ENCODE peak calls at places on chromosomes 6 and 20, in seven cellular contexts. C is H9, P is nephron progenitor cell, A is cardiac muscle cell, G is Peyer's patch, S is HFFc6, Y is PC-3. J is an unnamed sample.

GRCh38 chr6:56169366-56169765 is 78.0 kb downstream of the COL21A1 start:
- DNase-seq in C (no peak), P (no peak), A (no peak), G (no peak), S (no peak), Y (peak), J (no peak)

GRCh38 chr6:61887425-61887824 is 398.6 kb downstream of the KHDRBS2 start:
- DNase-seq in C (no peak), P (no peak), A (peak), G (no peak), S (no peak), Y (no peak), J (peak)

GRCh38 chr20:15992564-15992963 is 580.7 kb downstream of the KIF16B start:
- DNase-seq in C (no peak), P (no peak), A (no peak), G (no peak), S (no peak), Y (peak), J (peak)

GRCh38 chr20:61331542-61331941 is 79.5 kb downstream of the CDH4 start:
- DNase-seq in C (peak), P (no peak), A (no peak), G (no peak), S (no peak), Y (no peak), J (no peak)

GRCh38 chr20:1383621-1384404 is 9.0 kb downstream of the FKBP1A start:
- DNase-seq in C (no peak), P (no peak), A (no peak), G (no peak), S (no peak), Y (peak), J (no peak)

GRCh38 chr20:23655551-23656211 is 17.9 kb upstream of the CST3 start:
- DNase-seq in C (no peak), P (no peak), A (no peak), G (peak), S (no peak), Y (no peak), J (no peak)

GRCh38 chr6:106611030-106611429 is 18.3 kb downstream of the RTN4IP1 start:
- DNase-seq in C (no peak), P (no peak), A (peak), G (no peak), S (no peak), Y (no peak), J (no peak)

GRCh38 chr6:126170875-126171489 is 168.9 kb upstream of the CENPW start:
- DNase-seq in C (no peak), P (no peak), A (peak), G (peak), S (peak), Y (peak), J (peak)

GRCh38 chr6:82767037-82767436 is 298.6 kb downstream of the UBE3D start:
- DNase-seq in C (peak), P (no peak), A (no peak), G (no peak), S (no peak), Y (peak), J (no peak)

GRCh38 chr6:28544211-28544610 is 18.5 kb downstream of the GPX5 start:
- DNase-seq in C (peak), P (peak), A (no peak), G (no peak), S (no peak), Y (no peak), J (no peak)

GRCh38 chr20:46757754-46758678 is 48.6 kb downstream of the SLC2A10 start:
- DNase-seq in C (peak), P (peak), A (peak), G (peak), S (peak), Y (peak), J (peak)

GRCh38 chr20:39641423-39641822 is 679.3 kb downstream of the DHX35 start:
- DNase-seq in C (no peak), P (no peak), A (no peak), G (no peak), S (no peak), Y (no peak), J (no peak)

GRCh38 chr20:33423141-33423834 is 20.3 kb downstream of the SNTA1 start:
- DNase-seq in C (no peak), P (no peak), A (peak), G (no peak), S (peak), Y (peak), J (peak)

GRCh38 chr20:11891827-11892521 is 25.7 kb upstream of the BTBD3 start:
- DNase-seq in C (peak), P (peak), A (peak), G (peak), S (peak), Y (peak), J (peak)

GRCh38 chr6:148747145-148747492 is 289 bp downstream of the UST start:
- DNase-seq in C (no peak), P (peak), A (peak), G (peak), S (peak), Y (peak), J (peak)

GRCh38 chr6:148743476-148743875 is 3.4 kb upstream of the UST start:
- DNase-seq in C (no peak), P (no peak), A (no peak), G (no peak), S (no peak), Y (no peak), J (no peak)

GRCh38 chr6:148745926-148746325 is 904 bp upstream of the UST start:
- DNase-seq in C (no peak), P (no peak), A (peak), G (no peak), S (no peak), Y (peak), J (peak)

GRCh38 chr6:148747493-148748160 is 797 bp downstream of the UST start:
- DNase-seq in C (peak), P (peak), A (peak), G (peak), S (no peak), Y (peak), J (peak)

GRCh38 chr6:148746363-148747144 is at the start of gene UST:
- DNase-seq in C (peak), P (peak), A (peak), G (peak), S (peak), Y (peak), J (peak)
- TF ChIP-seq CTCF in C (peak), P (peak), A (peak), G (peak), S (peak), Y (peak), J (peak)

GRCh38 chr6:116280161-116280959 is 630 bp upstream of the TSPYL1 start:
- DNase-seq in C (no peak), P (no peak), A (no peak), G (no peak), S (no peak), Y (no peak), J (no peak)
- TF ChIP-seq CTCF in C (no peak), P (no peak), A (no peak), G (no peak), S (no peak), Y (no peak), J (no peak)

DNA sequence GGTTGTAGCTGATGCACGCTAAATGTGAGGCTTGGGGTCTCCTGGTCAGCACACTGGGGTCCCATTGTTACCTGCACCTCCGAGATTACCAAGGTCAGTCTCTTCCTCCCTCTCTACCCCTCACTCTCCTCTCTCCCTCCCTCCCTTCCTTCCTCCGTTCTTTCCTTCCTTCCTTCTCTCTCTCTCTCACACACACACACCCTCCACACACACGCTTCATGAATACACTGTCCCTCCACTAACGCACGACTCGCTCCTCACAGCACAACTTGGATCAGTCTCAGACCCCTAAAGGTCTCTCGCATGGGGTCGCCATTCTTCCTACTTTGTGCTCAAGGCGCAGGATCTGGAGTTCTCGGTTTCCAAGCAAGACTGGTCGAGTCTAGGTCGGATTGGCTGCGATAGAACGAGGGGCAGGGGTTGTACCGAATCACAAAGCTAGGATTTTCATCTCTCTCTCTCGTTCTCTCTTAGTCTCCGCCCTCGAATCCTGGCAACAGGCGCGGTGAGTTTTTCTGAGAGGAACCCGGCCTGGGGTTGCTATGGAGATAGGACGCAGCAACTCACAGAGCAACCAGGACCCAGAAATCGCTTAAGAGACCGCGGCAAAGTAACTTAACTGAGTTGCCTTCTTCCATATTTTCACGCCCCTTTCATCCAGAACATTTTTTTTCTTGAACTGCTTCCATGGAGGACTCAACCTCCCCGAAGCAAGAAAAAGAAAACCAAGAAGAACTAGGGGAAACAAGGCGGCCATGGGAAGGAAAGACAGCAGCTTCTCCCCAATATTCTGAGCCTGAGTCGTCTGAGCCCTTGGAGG is at the start of gene RSPH4A:
- DNase-seq in C (peak), P (peak), A (peak), G (peak), S (peak), Y (peak), J (peak)
- TF ChIP-seq CTCF in C (no peak), P (no peak), A (peak), G (no peak), S (no peak), Y (peak), J (no peak)

DNA sequence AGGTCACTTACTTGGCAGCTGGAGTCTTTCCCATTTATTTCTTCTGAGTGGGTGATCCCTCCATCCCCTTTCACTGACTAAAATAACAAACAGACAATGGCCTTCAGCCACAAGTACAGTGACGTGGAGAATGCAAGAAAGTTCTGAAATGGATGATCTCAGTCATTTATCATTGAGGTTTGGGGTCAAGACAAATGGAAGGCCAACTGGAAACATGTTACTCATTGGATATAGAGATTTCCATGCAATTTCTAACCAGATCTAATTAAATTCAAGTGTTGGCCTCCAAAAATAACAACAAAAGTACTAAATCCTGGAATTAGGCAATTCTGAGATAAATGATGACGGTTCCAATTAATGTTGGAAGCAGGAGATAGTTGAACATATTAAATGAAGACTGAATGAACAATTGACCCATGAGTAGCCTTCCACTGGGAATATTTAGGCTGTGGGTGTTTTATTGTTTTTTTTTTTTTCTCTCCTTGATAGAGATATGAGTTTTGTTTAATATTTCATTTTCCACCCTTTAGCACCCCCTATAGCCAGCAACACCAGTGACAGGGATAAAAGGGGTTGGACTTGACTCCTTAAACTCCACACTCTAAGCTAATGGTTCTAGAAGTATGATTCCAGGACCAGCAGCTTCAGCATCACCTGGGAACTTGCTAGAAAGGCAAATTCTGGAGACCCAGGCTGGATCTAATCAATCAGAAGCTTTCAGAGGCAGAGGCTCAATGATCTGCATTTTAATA is 112.8 kb downstream of the BCAS1 start:
- DNase-seq in C (no peak), P (no peak), A (no peak), G (no peak), S (no peak), Y (peak), J (no peak)
- TF ChIP-seq CTCF in C (peak), P (no peak), A (peak), G (no peak), S (peak), Y (peak), J (no peak)

J was measured in MCF 10A.